ENCODE peak calls at places on chromosomes 5 and 9, in seven cellular contexts. One of them, this sample, is unnamed. For H3K36me3, the result is how much of the 10 kb centered on the place peaks cover.

GRCh38 chr9:86176468-86176867 is 77.1 kb upstream of the GOLM1 start:
- DNase-seq in SK-N-SH: peak
- DNase-seq in fibroblast of lung: no peak
- DNase-seq in PC-3: peak
- DNase-seq in astrocyte: peak
- DNase-seq in Karpas-422: no peak
- DNase-seq in K562: no peak
- DNase-seq in this sample: peak

GRCh38 chr9:97811534-97812246 is 41.3 kb upstream of the FOXE1 start:
- DNase-seq in SK-N-SH: no peak
- DNase-seq in fibroblast of lung: peak
- DNase-seq in PC-3: peak
- DNase-seq in astrocyte: peak
- DNase-seq in Karpas-422: no peak
- DNase-seq in K562: no peak
- DNase-seq in this sample: no peak

GRCh38 chr5:104977530-104977929 is 1414.9 kb upstream of the NUDT12 start:
- DNase-seq in SK-N-SH: no peak
- DNase-seq in fibroblast of lung: no peak
- DNase-seq in PC-3: peak
- DNase-seq in astrocyte: no peak
- DNase-seq in Karpas-422: no peak
- DNase-seq in K562: no peak
- DNase-seq in this sample: no peak

GRCh38 chr9:99859395-99859980 is 37.8 kb downstream of the NR4A3 start:
- DNase-seq in SK-N-SH: no peak
- DNase-seq in fibroblast of lung: no peak
- DNase-seq in PC-3: peak
- DNase-seq in astrocyte: peak
- DNase-seq in Karpas-422: no peak
- DNase-seq in K562: no peak
- DNase-seq in this sample: no peak

GRCh38 chr9:4537581-4537980 is 47.3 kb downstream of the SLC1A1 start:
- DNase-seq in SK-N-SH: no peak
- DNase-seq in fibroblast of lung: no peak
- DNase-seq in PC-3: peak
- DNase-seq in astrocyte: no peak
- DNase-seq in Karpas-422: no peak
- DNase-seq in K562: no peak
- DNase-seq in this sample: no peak

GRCh38 chr5:32536246-32536645 is 49.1 kb upstream of the SUB1 start:
- DNase-seq in SK-N-SH: no peak
- DNase-seq in fibroblast of lung: no peak
- DNase-seq in PC-3: no peak
- DNase-seq in astrocyte: no peak
- DNase-seq in Karpas-422: no peak
- DNase-seq in K562: no peak
- DNase-seq in this sample: no peak

GRCh38 chr5:118692811-118693342 is 295.5 kb downstream of the DTWD2 start:
- DNase-seq in SK-N-SH: peak
- DNase-seq in fibroblast of lung: no peak
- DNase-seq in PC-3: no peak
- DNase-seq in astrocyte: no peak
- DNase-seq in Karpas-422: no peak
- DNase-seq in K562: no peak
- DNase-seq in this sample: no peak

GRCh38 chr9:133803745-133804144 is 65.6 kb upstream of the SARDH start:
- DNase-seq in SK-N-SH: no peak
- DNase-seq in fibroblast of lung: no peak
- DNase-seq in PC-3: no peak
- DNase-seq in astrocyte: no peak
- DNase-seq in Karpas-422: no peak
- DNase-seq in K562: no peak
- DNase-seq in this sample: no peak

GRCh38 chr5:78765756-78766411 is 117.3 kb upstream of the LHFPL2 start:
- DNase-seq in SK-N-SH: no peak
- DNase-seq in fibroblast of lung: no peak
- DNase-seq in PC-3: no peak
- DNase-seq in astrocyte: no peak
- DNase-seq in Karpas-422: no peak
- DNase-seq in K562: no peak
- DNase-seq in this sample: no peak

GRCh38 chr5:62718368-62718767 is 139.7 kb downstream of the LRRC70 start:
- DNase-seq in SK-N-SH: no peak
- DNase-seq in fibroblast of lung: no peak
- DNase-seq in PC-3: no peak
- DNase-seq in astrocyte: no peak
- DNase-seq in Karpas-422: no peak
- DNase-seq in K562: no peak
- DNase-seq in this sample: no peak

GRCh38 chr9:97511762-97512429 is 10.4 kb downstream of the TMOD1 start:
- DNase-seq in SK-N-SH: no peak
- DNase-seq in fibroblast of lung: no peak
- DNase-seq in PC-3: peak
- DNase-seq in astrocyte: no peak
- DNase-seq in Karpas-422: no peak
- DNase-seq in K562: no peak
- DNase-seq in this sample: peak

GRCh38 chr5:149543361-149544198 is 7.7 kb downstream of the CSNK1A1 start:
- DNase-seq in SK-N-SH: no peak
- DNase-seq in fibroblast of lung: no peak
- DNase-seq in PC-3: no peak
- DNase-seq in astrocyte: no peak
- DNase-seq in Karpas-422: no peak
- DNase-seq in K562: no peak
- DNase-seq in this sample: no peak

GRCh38 chr5:55914971-55915370 is 63.8 kb downstream of the IL31RA start:
- DNase-seq in SK-N-SH: no peak
- DNase-seq in fibroblast of lung: no peak
- DNase-seq in PC-3: no peak
- DNase-seq in astrocyte: no peak
- DNase-seq in Karpas-422: no peak
- DNase-seq in K562: no peak
- DNase-seq in this sample: no peak

GRCh38 chr5:94863951-94864350 is 245.5 kb downstream of the SLF1 start:
- DNase-seq in SK-N-SH: no peak
- DNase-seq in fibroblast of lung: no peak
- DNase-seq in PC-3: no peak
- DNase-seq in astrocyte: no peak
- DNase-seq in Karpas-422: peak
- DNase-seq in K562: no peak
- DNase-seq in this sample: no peak
- H2AFZ ChIP-seq in SK-N-SH: no peak
- H2AFZ ChIP-seq in fibroblast of lung: no peak
- H2AFZ ChIP-seq in PC-3: no peak
- H2AFZ ChIP-seq in astrocyte: no peak
- H2AFZ ChIP-seq in Karpas-422: no peak
- H2AFZ ChIP-seq in K562: no peak
- H2AFZ ChIP-seq in this sample: no peak

DNA sequence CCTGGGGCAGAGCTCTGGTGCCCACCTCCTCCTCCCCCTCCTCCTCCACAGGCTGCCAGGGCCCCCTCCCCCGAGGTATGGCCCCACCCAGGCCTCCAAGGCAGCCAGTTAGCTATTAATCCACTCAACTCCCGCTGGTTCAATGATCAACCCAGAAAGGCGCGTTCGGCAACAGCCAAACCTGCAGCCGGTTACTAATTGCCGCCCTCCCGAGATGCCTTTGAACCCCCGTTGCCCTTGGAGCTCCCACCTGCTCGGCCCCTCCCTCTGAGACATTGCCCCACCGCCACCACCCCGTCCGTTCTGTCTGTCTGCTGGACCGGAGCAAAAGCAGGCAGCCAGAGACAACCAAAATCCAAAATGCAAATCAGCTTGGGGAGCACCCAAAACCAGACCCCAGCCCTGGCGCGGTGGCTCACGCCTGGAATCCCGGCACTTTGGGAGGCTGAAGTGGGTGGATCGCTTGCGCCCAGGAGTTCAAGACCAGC is 25.8 kb downstream of the NOTCH1 start:
- DNase-seq in SK-N-SH: no peak
- DNase-seq in fibroblast of lung: no peak
- DNase-seq in PC-3: no peak
- DNase-seq in astrocyte: no peak
- DNase-seq in Karpas-422: no peak
- DNase-seq in K562: no peak
- DNase-seq in this sample: no peak
- H3K36me3 ChIP-seq in SK-N-SH: under half
- H3K36me3 ChIP-seq in fibroblast of lung: under half
- H3K36me3 ChIP-seq in PC-3: under half
- H3K36me3 ChIP-seq in astrocyte: under half
- H3K36me3 ChIP-seq in Karpas-422: under half
- H3K36me3 ChIP-seq in K562: under half
- H3K36me3 ChIP-seq in this sample: under half

DNA sequence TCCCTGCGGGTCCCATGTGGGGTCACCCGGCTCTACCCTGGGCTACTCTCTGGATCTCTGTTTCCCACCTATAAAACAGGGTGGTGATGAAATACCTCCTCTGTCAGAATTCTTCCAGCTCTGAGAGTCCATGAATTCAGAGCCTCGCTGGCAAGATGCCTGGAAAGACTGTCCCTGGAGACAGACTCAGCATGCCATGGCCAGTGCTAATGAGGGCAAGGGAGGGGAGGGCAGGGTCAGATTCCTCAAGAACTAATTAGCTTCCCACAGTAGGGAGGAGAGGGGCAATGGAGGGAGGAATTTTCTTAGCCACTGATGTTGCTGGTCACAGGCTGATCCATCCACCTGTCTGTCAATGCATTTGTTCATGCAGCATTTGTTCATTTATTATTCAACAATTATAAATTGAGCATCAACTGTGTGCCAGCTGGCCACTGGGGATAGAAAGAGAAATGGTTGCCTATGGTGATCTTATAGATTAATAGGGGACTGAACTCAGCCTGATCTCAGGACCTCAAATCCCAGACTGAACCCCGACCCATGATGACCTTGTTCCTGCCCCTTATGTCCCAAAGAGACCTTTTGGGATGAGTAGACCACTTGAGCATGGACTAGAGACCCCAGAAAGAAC is 4.7 kb downstream of the SYNPO start:
- DNase-seq in SK-N-SH: peak
- DNase-seq in fibroblast of lung: peak
- DNase-seq in PC-3: peak
- DNase-seq in astrocyte: peak
- DNase-seq in Karpas-422: no peak
- DNase-seq in K562: no peak
- DNase-seq in this sample: peak
- H3K4me3 ChIP-seq in SK-N-SH: no peak
- H3K4me3 ChIP-seq in fibroblast of lung: no peak
- H3K4me3 ChIP-seq in PC-3: no peak
- H3K4me3 ChIP-seq in astrocyte: no peak
- H3K4me3 ChIP-seq in Karpas-422: no peak
- H3K4me3 ChIP-seq in K562: no peak
- H3K4me3 ChIP-seq in this sample: no peak

DNA sequence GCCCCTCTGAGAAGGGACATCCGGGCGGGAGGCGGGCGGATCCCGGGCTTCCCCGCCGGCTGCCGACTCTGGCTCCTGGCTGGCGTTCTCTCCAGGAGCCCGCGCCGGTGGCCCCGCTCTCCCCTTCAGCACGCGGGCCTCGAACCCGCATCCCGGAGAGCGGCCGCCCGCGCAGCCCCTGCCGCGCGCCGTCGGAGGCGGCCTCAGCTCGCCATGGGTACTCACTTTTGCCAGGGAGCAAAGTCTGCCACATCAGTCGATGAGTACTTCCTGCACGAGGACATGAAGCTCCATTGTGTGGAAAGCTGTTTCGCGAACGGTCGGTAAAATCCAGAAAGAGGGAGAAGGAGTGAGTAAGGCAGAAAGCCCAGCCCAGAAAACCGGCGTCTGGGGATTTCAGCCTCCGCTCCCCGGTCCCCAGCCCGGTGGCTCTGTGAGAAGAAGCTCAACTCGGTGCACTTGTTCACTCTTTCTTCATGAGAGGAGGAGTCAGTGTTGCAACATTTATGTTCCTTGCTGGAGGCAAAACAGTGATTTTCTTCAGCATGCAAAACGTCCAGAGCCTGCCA is at the start of gene PRLR:
- DNase-seq in SK-N-SH: peak
- DNase-seq in fibroblast of lung: peak
- DNase-seq in PC-3: peak
- DNase-seq in astrocyte: no peak
- DNase-seq in Karpas-422: no peak
- DNase-seq in K562: no peak
- DNase-seq in this sample: no peak
- H2AFZ ChIP-seq in SK-N-SH: peak
- H2AFZ ChIP-seq in fibroblast of lung: peak
- H2AFZ ChIP-seq in PC-3: peak
- H2AFZ ChIP-seq in astrocyte: peak
- H2AFZ ChIP-seq in Karpas-422: no peak
- H2AFZ ChIP-seq in K562: no peak
- H2AFZ ChIP-seq in this sample: no peak

DNA sequence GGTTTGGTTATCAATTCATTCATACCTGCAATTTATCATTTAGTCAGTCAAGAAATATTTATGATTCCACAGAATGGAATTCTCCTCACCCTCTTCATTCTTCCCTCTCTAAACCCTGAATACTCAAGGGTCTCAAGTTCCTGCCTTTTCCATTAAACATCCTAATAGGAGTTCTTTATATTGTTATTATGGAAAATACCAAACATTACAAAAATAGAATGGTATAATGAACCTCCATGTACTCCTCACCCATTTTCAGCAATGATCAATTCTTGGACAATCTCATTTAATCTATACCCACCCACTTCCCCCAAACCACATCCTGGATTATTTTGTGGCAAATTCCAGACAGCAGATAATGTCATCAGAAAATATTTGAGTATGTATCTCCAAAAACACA is 74.5 kb downstream of the ADAMTS12 start:
- DNase-seq in SK-N-SH: no peak
- DNase-seq in fibroblast of lung: no peak
- DNase-seq in PC-3: peak
- DNase-seq in astrocyte: peak
- DNase-seq in Karpas-422: no peak
- DNase-seq in K562: no peak
- DNase-seq in this sample: peak
- H3K36me3 ChIP-seq in SK-N-SH: under half
- H3K36me3 ChIP-seq in fibroblast of lung: under half
- H3K36me3 ChIP-seq in PC-3: under half
- H3K36me3 ChIP-seq in astrocyte: under half
- H3K36me3 ChIP-seq in Karpas-422: under half
- H3K36me3 ChIP-seq in K562: under half
- H3K36me3 ChIP-seq in this sample: half or more

DNA sequence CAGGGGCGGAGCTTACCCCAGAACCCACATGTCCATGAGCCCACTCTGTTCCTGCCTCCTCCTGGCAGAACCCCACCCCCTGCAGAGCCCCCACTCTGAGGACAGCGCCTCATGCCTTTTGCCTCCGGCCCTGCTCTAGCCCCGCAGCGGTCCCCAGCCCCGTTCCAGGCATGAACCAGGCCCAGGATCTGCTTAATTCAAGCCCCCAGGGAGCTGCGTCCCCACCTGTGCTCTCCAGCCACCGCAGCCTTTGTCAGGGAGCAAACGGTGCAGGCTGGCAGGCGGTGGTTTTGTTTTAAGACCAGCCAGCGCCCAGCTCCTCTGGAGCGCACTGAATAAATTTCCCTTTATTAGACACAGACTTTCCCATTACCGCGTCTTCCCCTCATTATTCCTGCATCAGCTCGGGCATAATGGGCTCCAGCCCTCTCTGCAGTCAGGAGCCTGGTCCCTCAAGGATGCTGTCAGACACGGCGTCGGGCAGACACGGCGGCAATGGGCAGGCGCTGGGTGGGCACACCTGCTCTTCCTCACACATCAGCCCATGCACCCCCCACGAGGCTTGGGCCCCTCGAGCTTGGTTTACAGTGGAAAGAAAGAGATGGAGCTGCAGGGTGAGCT is 137.6 kb downstream of the OLFM1 start:
- DNase-seq in SK-N-SH: peak
- DNase-seq in fibroblast of lung: no peak
- DNase-seq in PC-3: no peak
- DNase-seq in astrocyte: no peak
- DNase-seq in Karpas-422: no peak
- DNase-seq in K562: no peak
- DNase-seq in this sample: no peak
- H3K4me3 ChIP-seq in SK-N-SH: no peak
- H3K4me3 ChIP-seq in fibroblast of lung: no peak
- H3K4me3 ChIP-seq in PC-3: no peak
- H3K4me3 ChIP-seq in astrocyte: no peak
- H3K4me3 ChIP-seq in Karpas-422: no peak
- H3K4me3 ChIP-seq in K562: no peak
- H3K4me3 ChIP-seq in this sample: no peak

This sample was measured in PC-9.